ENCODE peak calls at places on chromosomes 6 and 20, in ten cellular contexts. T is pancreas; C is brain microvascular endothelial cell; G is right atrium auricular region; U is fibroblast of lung; O is IMR-90; H is CD8-positive, alpha-beta T cell; N is cardiac muscle cell; X is Panc1; M is heart right ventricle. Z is an unnamed sample.

GRCh38 chr6:15331143-15331542 is 85.3 kb downstream of the JARID2 start:
- DNase-seq in C (no peak), O (no peak), U (no peak), M (no peak), N (no peak), X (no peak), T (no peak), H (no peak), G (no peak), Z (no peak)

GRCh38 chr20:51420111-51420510 is 122.4 kb downstream of the NFATC2 start:
- DNase-seq in T (no peak), C (peak; percentile 65), N (no peak), U (peak; percentile 23), G (no peak), H (no peak), X (no peak), M (no peak), O (peak; percentile 62), Z (no peak)

GRCh38 chr6:68343901-68344300 is 291.2 kb upstream of the ADGRB3 start:
- DNase-seq in X (peak; percentile 22), N (peak; percentile 62), H (no peak), G (no peak), M (no peak), O (peak; percentile 0), T (peak; percentile 20), U (peak; percentile 37), C (peak; percentile 34), Z (no peak)

GRCh38 chr20:9989066-9989724 is 45.6 kb upstream of the ANKEF1 start:
- DNase-seq in U (peak; percentile 79), C (peak; percentile 43), G (no peak), H (no peak), M (no peak), N (no peak), T (no peak), O (peak; percentile 53), X (no peak), Z (no peak)

GRCh38 chr20:33915726-33916331 is 77.9 kb upstream of the RALY start:
- DNase-seq in T (peak; percentile 43), O (no peak), X (peak; percentile 18), M (peak; percentile 30), G (no peak), U (no peak), N (no peak), C (no peak), H (peak; percentile 25), Z (peak; percentile 70)

GRCh38 chr6:116266803-116267202 is 12.9 kb downstream of the TSPYL1 start:
- DNase-seq in H (no peak), T (no peak), M (no peak), C (no peak), O (no peak), G (no peak), U (no peak), X (no peak), N (no peak), Z (no peak)

GRCh38 chr6:154579046-154579823 is 68.8 kb upstream of the CNKSR3 start:
- DNase-seq in G (no peak), X (no peak), C (no peak), T (no peak), H (no peak), U (peak; percentile 11), O (no peak), N (no peak), M (no peak), Z (no peak)

GRCh38 chr20:61236677-61237076 is 15.4 kb upstream of the CDH4 start:
- DNase-seq in C (no peak), U (no peak), X (no peak), N (no peak), O (no peak), G (no peak), M (no peak), H (no peak), T (no peak), Z (no peak)

GRCh38 chr6:151087861-151088598 is 151.7 kb upstream of the AKAP12 start:
- DNase-seq in X (no peak), H (no peak), O (peak; percentile 82), M (peak; percentile 76), U (peak; percentile 84), G (no peak), T (no peak), N (peak; percentile 57), C (peak; percentile 89), Z (no peak)

GRCh38 chr6:143176090-143177021 is 115.7 kb downstream of the AIG1 start:
- DNase-seq in O (peak; percentile 88), C (peak; percentile 97), H (no peak), X (no peak), M (no peak), T (no peak), N (no peak), U (peak; percentile 99), G (no peak), Z (no peak)

GRCh38 chr6:90044833-90045337 is 150.6 kb downstream of the GJA10 start:
- DNase-seq in X (no peak), O (peak; percentile 88), G (no peak), N (no peak), M (no peak), T (no peak), U (peak; percentile 95), C (peak; percentile 59), H (no peak), Z (no peak)

GRCh38 chr20:56629464-56630085 is 469 bp downstream of the TFAP2C start:
- DNase-seq in T (no peak), G (no peak), M (no peak), U (no peak), X (no peak), H (no peak), C (no peak), N (peak; percentile 28), O (no peak), Z (no peak)

GRCh38 chr6:164010446-164011071 is 596.0 kb downstream of the QKI start:
- DNase-seq in O (no peak), M (no peak), U (peak; percentile 41), C (no peak), X (no peak), T (no peak), H (no peak), N (no peak), G (no peak), Z (no peak)

GRCh38 chr20:39378781-39379180 is 416.6 kb downstream of the DHX35 start:
- DNase-seq in H (no peak), O (no peak), X (no peak), N (no peak), C (no peak), M (peak; percentile 14), U (no peak), T (peak; percentile 9), G (no peak), Z (no peak)

GRCh38 chr6:99307295-99307907 is 42.1 kb downstream of the FAXC start:
- DNase-seq in G (no peak), X (no peak), H (no peak), M (no peak), T (no peak), N (no peak), U (no peak), O (no peak), C (no peak), Z (no peak)

DNA sequence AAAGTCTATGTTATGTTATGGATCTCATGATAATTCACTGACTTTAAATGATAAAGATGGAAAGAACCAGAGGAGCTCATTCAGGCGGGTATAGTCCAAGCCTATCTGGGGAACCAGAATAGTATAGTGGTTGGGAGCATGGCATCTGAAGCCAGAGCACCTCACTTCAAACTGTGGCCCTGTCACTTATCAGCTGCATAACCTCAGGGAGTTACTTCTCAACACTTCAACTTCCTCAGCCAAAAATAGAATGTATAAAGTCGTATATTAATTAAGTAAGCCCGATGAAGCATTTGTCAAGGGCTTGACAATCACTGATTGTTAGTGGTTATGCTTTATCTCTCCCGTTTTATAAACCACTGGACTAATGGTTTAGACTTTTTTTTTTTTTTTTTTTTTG is 112.7 kb downstream of the RTN4IP1 start:
- DNase-seq in O (no peak), H (no peak), N (peak; percentile 36), T (no peak), C (no peak), U (no peak), X (no peak), M (no peak), G (no peak), Z (no peak)
- H3K27ac ChIP-seq in O (no peak overlapping the region), H (no peak overlapping the region), N (no peak overlapping the region), T (no peak overlapping the region), C (no peak overlapping the region), U (no peak overlapping the region), X (peak overlapping the region; percentile 65), M (no peak overlapping the region), G (no peak overlapping the region), Z (no peak overlapping the region)

DNA sequence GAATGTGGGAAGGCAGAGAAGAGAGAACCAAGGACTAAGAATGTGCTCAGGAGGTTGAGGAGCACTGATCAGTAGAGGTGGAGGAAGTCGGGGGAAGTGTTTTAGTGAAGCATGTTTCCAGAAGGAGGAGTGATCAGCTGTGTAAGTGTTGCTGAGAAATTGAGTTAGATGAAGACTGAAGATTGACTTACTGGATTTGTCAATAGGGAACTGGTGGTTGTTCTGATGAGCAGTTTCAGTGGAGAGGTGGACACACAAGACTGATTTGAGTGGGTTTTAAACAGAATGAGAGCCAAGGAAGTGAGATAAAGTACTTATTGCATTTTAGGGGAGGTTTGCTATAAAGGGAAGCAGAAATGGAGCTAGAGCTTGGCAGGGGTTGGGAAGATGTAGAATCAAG is 182.6 kb downstream of the CDKAL1 start:
- DNase-seq in G (no peak), C (no peak), O (no peak), H (no peak), T (no peak), U (no peak), X (no peak), M (no peak), N (no peak), Z (no peak)
- TF ChIP-seq CTCF in G (no peak), C (no peak), O (no peak), H (no peak), T (no peak), U (no peak), X (no peak), M (no peak), N (no peak), Z (no peak)

DNA sequence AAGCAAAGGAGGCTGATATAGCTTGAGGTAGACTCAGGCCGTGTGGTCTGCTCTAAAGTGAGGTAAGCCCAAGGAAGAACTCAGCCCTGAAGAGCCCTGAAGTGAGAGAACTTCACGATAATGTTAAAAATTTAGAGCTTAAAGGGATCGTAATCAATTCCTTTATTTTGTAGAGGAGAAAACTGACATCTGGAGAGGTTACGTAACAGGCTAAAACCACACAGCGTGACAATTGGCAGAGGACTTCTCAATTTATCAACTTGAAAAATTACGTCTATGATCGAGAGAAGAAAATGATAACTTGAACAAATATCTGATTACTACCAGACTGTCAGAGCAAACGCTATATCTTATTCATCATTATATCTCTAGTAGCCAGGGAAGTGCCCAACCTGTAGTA is 121.8 kb upstream of the FOXO3 start:
- DNase-seq in G (no peak), O (no peak), X (no peak), M (no peak), C (no peak), U (no peak), T (no peak), H (no peak), N (no peak), Z (no peak)
- H3K4me3 ChIP-seq in G (no peak overlapping the region), O (no peak overlapping the region), X (no peak overlapping the region), M (no peak overlapping the region), C (no peak overlapping the region), U (no peak overlapping the region), T (no peak overlapping the region), H (no peak overlapping the region), N (no peak overlapping the region), Z (no peak overlapping the region)

DNA sequence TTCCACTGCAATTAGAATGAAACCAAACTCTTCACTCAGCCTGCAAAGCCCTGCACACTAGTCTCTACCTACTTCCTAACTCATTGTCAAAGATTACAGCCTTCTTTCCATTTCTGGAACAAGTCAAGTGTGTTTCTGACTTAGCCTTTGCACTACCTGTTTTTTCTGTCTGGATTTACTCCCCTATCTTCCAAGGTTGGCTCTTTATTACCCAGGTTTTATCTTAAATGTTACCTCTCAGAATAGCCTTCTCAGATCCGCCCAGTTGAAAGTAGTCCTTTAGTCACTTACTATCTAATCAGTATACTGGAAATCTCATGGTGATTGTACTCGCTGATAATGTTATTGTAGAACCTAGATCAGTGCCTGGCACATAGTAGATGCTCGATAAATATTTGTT is 42.7 kb downstream of the TBPL1 start:
- DNase-seq in X (no peak), N (no peak), G (no peak), H (no peak), O (no peak), T (no peak), U (no peak), C (no peak), M (no peak), Z (no peak)
- H3K27ac ChIP-seq in X (no peak overlapping the region), N (peak overlapping the region; percentile 12), G (no peak overlapping the region), H (no peak overlapping the region), O (peak overlapping the region; percentile 17), T (no peak overlapping the region), U (no peak overlapping the region), C (no peak overlapping the region), M (no peak overlapping the region), Z (no peak overlapping the region)

Z was measured in upper lobe of right lung.